ENCODE peak calls at places on chromosomes 4 and X, in seven cellular contexts. T is aorta; P is CD8-positive, alpha-beta T cell; Z is body of pancreas; A is neural progenitor cell; Q is astrocyte; E is stomach. R is an unnamed sample. For H3K4me1, the result is how much of the 10 kb centered on the place peaks cover.

GRCh38 chrX:103629295-103630170 is 758 bp downstream of the TCEAL1 start:
- DNase-seq in T (peak), P (no peak), Z (peak), A (peak), Q (peak), E (peak), R (peak)

GRCh38 chr4:112817933-112818921 is 181.3 kb downstream of the LARP7 start:
- DNase-seq in T (peak), P (no peak), Z (peak), A (peak), Q (peak), E (peak), R (peak)

GRCh38 chrX:22365460-22365859 is 92.7 kb downstream of the CBLL2 start:
- DNase-seq in T (no peak), P (no peak), Z (no peak), A (no peak), Q (peak), E (no peak), R (no peak)

GRCh38 chr4:183987987-183988392 is 82.9 kb downstream of the STOX2 start:
- DNase-seq in T (peak), P (no peak), Z (peak), A (peak), Q (peak), E (peak), R (peak)

GRCh38 chrX:31201503-31201902 is 129.7 kb upstream of the FTHL17 start:
- DNase-seq in T (no peak), P (no peak), Z (no peak), A (no peak), Q (no peak), E (no peak), R (no peak)

GRCh38 chrX:22950278-22951266 is 49.2 kb upstream of the DDX53 start:
- DNase-seq in T (no peak), P (no peak), Z (peak), A (no peak), Q (peak), E (no peak), R (no peak)

GRCh38 chr4:158032733-158033415 is 140.0 kb downstream of the GASK1B start:
- DNase-seq in T (no peak), P (no peak), Z (no peak), A (no peak), Q (no peak), E (no peak), R (no peak)

GRCh38 chr4:119068529-119068962 is 67.1 kb upstream of the MYOZ2 start:
- DNase-seq in T (no peak), P (no peak), Z (no peak), A (no peak), Q (no peak), E (no peak), R (no peak)

GRCh38 chr4:139933104-139933503 is 220.9 kb downstream of the MAML3 start:
- DNase-seq in T (no peak), P (no peak), Z (no peak), A (no peak), Q (no peak), E (no peak), R (no peak)

GRCh38 chr4:33961751-33962150 is 2282.6 kb downstream of the ARAP2 start:
- DNase-seq in T (no peak), P (no peak), Z (no peak), A (no peak), Q (peak), E (no peak), R (no peak)

GRCh38 chr4:125313497-125313896 is 1.3 kb upstream of the FAT4 start:
- DNase-seq in T (no peak), P (no peak), Z (peak), A (peak), Q (peak), E (no peak), R (peak)

GRCh38 chrX:84477114-84477513 is 25.1 kb downstream of the HDX start:
- DNase-seq in T (no peak), P (no peak), Z (no peak), A (no peak), Q (no peak), E (no peak), R (no peak)

GRCh38 chrX:104315555-104315954 is 60.8 kb upstream of the ESX1 start:
- DNase-seq in T (no peak), P (no peak), Z (no peak), A (no peak), Q (peak), E (no peak), R (no peak)

GRCh38 chrX:1084689-1085088 is 127.8 kb downstream of the CRLF2 start:
- DNase-seq in T (peak), P (no peak), Z (no peak), A (no peak), Q (no peak), E (no peak), R (no peak)

GRCh38 chrX:119529355-119530276 is 35.6 kb downstream of the STEEP1 start:
- DNase-seq in T (no peak), P (no peak), Z (no peak), A (no peak), Q (no peak), E (no peak), R (no peak)

GRCh38 chrX:44733931-44734330 is 109.9 kb upstream of the DUSP21 start:
- DNase-seq in T (no peak), P (no peak), Z (no peak), A (no peak), Q (no peak), E (no peak), R (no peak)

GRCh38 chr4:7785017-7785416 is 154.6 kb downstream of the AFAP1 start:
- DNase-seq in T (peak), P (no peak), Z (no peak), A (no peak), Q (peak), E (no peak), R (no peak)

GRCh38 chr4:8157944-8158709 is 486 bp downstream of the ABLIM2 start:
- DNase-seq in T (peak), P (no peak), Z (no peak), A (no peak), Q (no peak), E (no peak), R (no peak)

GRCh38 chr4:41319553-41319952 is 62.8 kb downstream of the UCHL1 start:
- DNase-seq in T (no peak), P (no peak), Z (no peak), A (no peak), Q (peak), E (no peak), R (no peak)

GRCh38 chr4:24798036-24798610 is 2.8 kb downstream of the SOD3 start:
- DNase-seq in T (no peak), P (no peak), Z (no peak), A (no peak), Q (no peak), E (no peak), R (no peak)

GRCh38 chr4:105129286-105129685 is 17.4 kb upstream of the TET2 start:
- DNase-seq in T (no peak), P (no peak), Z (no peak), A (no peak), Q (no peak), E (no peak), R (no peak)

GRCh38 chrX:136344321-136344720 is 43.6 kb downstream of the ADGRG4 start:
- DNase-seq in T (no peak), P (no peak), Z (no peak), A (no peak), Q (no peak), E (no peak), R (no peak)

GRCh38 chrX:71178908-71179307 is 34.3 kb downstream of the NLGN3 start:
- DNase-seq in T (no peak), P (no peak), Z (peak), A (peak), Q (peak), E (peak), R (peak)

GRCh38 chr4:182062936-182063335 is 180.3 kb upstream of the TENM3 start:
- DNase-seq in T (no peak), P (no peak), Z (no peak), A (no peak), Q (peak), E (no peak), R (no peak)

GRCh38 chr4:182338731-182339130 is 95.5 kb downstream of the TENM3 start:
- DNase-seq in T (no peak), P (no peak), Z (no peak), A (no peak), Q (peak), E (no peak), R (no peak)

GRCh38 chr4:54230479-54231418 is 1.7 kb downstream of the PDGFRA start:
- DNase-seq in T (peak), P (no peak), Z (peak), A (peak), Q (peak), E (no peak), R (peak)

GRCh38 chr4:83618431-83618830 is 82.5 kb downstream of the GPAT3 start:
- DNase-seq in T (no peak), P (no peak), Z (peak), A (no peak), Q (peak), E (peak), R (peak)

GRCh38 chr4:122636697-122637096 is 15.8 kb upstream of the IL21 start:
- DNase-seq in T (no peak), P (no peak), Z (no peak), A (no peak), Q (no peak), E (no peak), R (no peak)

GRCh38 chrX:2691543-2692220 is 587 bp downstream of the CD99 start:
- DNase-seq in T (peak), P (no peak), Z (peak), A (peak), Q (peak), E (peak), R (peak)

GRCh38 chrX:2692221-2693122 is 1.4 kb downstream of the CD99 start:
- DNase-seq in T (peak), P (no peak), Z (peak), A (peak), Q (peak), E (peak), R (peak)

GRCh38 chrX:2693123-2693438 is 2.0 kb downstream of the CD99 start:
- DNase-seq in T (no peak), P (no peak), Z (no peak), A (no peak), Q (no peak), E (no peak), R (no peak)

GRCh38 chrX:2694868-2695267 is 3.8 kb downstream of the CD99 start:
- DNase-seq in T (no peak), P (no peak), Z (no peak), A (no peak), Q (no peak), E (no peak), R (no peak)

GRCh38 chrX:2693526-2694002 is 2.5 kb downstream of the CD99 start:
- DNase-seq in T (no peak), P (no peak), Z (no peak), A (no peak), Q (no peak), E (no peak), R (no peak)
- H3K4me1 ChIP-seq in T (under half), P (half or more), Z (half or more), A (under half), Q (under half), E (half or more), R (half or more)

GRCh38 chr4:175946472-175947116 is 119.0 kb upstream of the WDR17 start:
- DNase-seq in T (no peak), P (no peak), Z (no peak), A (no peak), Q (no peak), E (no peak), R (no peak)
- H3K4me3 ChIP-seq in T (no peak), P (no peak), Z (no peak), A (no peak), Q (no peak), E (no peak), R (no peak)

GRCh38 chr4:1715002-1715761 is 3.1 kb upstream of the SLBP start:
- DNase-seq in T (peak), P (no peak), Z (no peak), A (no peak), Q (no peak), E (no peak), R (no peak)

GRCh38 chr4:1714303-1715001 is 2.3 kb upstream of the SLBP start:
- DNase-seq in T (peak), P (no peak), Z (no peak), A (no peak), Q (no peak), E (no peak), R (no peak)

GRCh38 chr4:1717129-1718094 is 3.7 kb downstream of the TMEM129 start:
- DNase-seq in T (peak), P (no peak), Z (no peak), A (no peak), Q (no peak), E (no peak), R (no peak)

GRCh38 chr4:1718095-1718850 is 2.9 kb downstream of the TMEM129 start:
- DNase-seq in T (peak), P (no peak), Z (peak), A (no peak), Q (no peak), E (peak), R (no peak)

DNA sequence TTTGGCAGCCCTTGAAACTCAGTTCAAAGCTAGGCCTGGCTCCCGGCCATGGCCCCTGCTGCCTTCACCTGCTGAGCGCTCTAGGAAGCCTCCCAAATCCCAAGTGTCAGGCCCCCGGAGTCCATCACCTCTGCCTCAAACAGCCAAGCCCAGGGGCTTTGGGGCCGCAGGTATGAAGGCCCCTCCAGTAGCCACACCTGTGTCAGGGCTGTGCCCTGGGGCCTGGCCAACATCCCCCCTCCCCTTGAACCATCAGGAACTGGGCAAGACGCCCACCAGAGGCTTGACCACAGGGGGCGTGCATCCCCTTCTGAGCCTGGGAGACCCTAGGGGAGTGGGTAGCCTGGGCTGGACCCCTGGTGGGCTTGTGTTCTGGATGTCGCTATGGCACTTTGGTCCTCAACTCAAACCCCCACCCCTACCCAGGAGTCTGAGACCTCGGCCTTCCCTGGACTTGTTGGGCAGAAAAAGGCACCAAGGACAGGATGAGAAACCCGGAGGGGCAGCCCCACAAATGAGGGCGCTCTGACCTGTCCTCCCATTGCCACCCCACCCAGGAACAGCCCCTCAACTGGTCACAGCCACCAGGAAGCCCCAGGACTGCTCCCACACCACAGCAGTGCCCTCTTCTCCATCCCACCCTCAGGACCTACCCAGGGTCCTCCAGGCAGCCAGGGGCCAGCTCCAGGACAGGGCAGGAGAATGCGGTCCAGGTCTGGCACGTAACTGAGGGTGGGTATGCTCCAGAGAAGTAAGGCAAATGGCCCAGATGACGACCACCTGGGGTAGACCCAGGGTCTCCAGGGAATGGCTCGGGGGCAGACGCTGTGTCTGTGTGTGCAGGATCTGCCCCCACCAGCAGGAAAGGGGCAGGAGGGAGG is 4.2 kb upstream of the SLBP start:
- DNase-seq in T (peak), P (no peak), Z (no peak), A (no peak), Q (no peak), E (no peak), R (no peak)
- H3K4me1 ChIP-seq in T (under half), P (under half), Z (half or more), A (under half), Q (under half), E (half or more), R (half or more)

DNA sequence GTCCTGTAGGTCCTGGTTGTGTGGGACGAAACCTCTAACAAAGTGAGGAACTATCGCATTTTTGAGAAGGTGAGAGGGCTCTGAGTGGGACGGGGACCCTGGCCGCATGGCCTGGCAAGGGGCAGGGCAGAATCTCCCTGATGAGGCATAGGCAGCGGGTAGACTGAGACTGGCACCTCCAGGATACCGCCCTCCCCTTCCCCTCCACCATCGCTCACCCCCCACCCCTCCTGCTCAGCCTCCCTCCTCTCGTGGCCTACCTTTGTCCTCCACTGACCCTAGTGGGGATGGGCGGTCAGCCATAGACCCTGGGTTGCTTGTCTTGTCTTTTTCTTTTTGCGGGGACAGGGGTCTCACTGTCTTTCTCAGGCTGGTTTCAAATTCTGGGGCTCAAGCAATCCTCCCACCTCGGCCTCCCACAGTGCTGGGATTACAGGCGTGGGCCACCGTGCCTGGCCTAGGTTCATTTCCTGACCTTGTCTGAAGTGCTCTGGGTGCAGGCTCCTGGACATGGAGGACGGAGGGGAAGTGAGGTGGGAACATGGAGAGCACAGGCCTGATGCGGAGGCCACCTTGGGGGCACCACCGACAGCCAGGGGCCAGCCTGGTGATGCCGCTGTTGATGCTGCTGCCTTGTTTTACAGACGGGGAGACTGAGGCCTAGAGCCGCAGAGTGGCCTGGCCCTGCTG is 10.5 kb upstream of the ADD1 start:
- DNase-seq in T (peak), P (no peak), Z (peak), A (no peak), Q (no peak), E (peak), R (no peak)
- H3K4me3 ChIP-seq in T (no peak), P (no peak), Z (no peak), A (no peak), Q (no peak), E (no peak), R (no peak)

GRCh38 chr4:106253364-106254129 is 62.5 kb downstream of the TBCK start:
- DNase-seq in T (no peak), P (no peak), Z (no peak), A (no peak), Q (no peak), E (no peak), R (no peak)

GRCh38 chr4:106256190-106256589 is 59.8 kb downstream of the TBCK start:
- DNase-seq in T (no peak), P (no peak), Z (no peak), A (no peak), Q (no peak), E (no peak), R (no peak)

GRCh38 chr4:106258145-106259045 is 57.6 kb downstream of the TBCK start:
- DNase-seq in T (no peak), P (no peak), Z (no peak), A (no peak), Q (peak), E (no peak), R (no peak)

GRCh38 chr4:106255195-106255594 is 60.8 kb downstream of the TBCK start:
- DNase-seq in T (no peak), P (no peak), Z (no peak), A (no peak), Q (no peak), E (no peak), R (no peak)
- H3K4me1 ChIP-seq in T (under half), P (under half), Z (under half), A (under half), Q (under half), E (under half), R (under half)

DNA sequence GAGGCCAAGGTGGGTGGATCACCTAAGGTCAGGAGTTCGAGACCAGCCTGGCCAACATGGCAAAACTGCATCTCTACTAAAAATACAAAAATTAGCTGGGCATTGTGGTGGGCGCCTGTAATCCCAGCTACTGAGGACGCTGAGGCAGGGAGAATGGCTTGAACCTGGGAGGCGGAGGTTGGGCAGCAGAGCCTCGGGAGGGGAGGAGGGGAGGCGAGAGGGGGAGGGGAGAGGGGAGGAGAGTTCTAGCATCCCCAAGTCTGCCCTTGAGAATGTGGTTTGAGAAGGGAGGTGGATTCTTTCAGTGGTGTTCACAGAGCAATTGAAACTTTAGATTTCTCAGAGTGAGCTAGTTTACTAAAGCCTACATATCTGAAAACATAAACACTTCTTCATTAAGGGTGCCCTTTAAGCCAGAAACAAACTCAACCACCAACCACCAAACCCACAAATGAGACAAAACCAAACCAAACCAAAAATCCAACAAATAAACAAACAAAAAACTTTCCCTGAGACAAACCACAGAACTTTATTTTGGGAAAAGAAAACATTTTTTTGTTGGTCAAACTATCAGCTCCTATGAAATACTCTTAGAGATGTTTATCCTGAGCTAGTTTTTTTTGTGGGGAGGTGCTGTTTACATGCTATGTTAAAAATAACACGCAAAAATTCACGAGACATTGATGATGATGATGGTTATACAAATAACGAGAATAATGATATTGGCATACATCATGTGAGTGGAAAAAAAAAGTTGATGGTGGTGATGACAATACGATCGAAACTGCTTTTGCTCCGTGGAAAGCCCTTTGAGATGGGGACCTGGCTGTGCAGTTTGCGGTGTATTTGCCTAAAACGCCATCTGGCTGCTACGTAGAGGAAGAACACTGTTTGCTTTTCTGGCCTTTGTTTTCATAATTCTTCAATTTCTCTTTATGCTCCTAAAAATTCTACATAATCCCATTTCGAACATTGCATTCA is 98.2 kb upstream of the PRKX start:
- DNase-seq in T (no peak), P (no peak), Z (peak), A (peak), Q (peak), E (peak), R (no peak)
- H3K4me3 ChIP-seq in T (no peak), P (no peak), Z (no peak), A (no peak), Q (no peak), E (no peak), R (no peak)

R was measured in heart right ventricle.